ENCODE peak calls at places on chromosomes 4 and X, in seven cellular contexts. Y is SK-N-SH, U is HepG2, T is GM12878, H is GM12891, S is K562, X is H1. O is an unnamed sample.

GRCh38 chrX:68876731-68877130 is 47.9 kb downstream of the EFNB1 start:
- DNase-seq in H (no peak), S (no peak), T (no peak), Y (no peak), X (no peak), U (no peak), O (no peak)

GRCh38 chrX:129523076-129524055 is at the start of gene SMARCA1:
- DNase-seq in T (no peak), Y (peak), S (peak), U (peak), X (no peak), H (peak), O (peak)

GRCh38 chrX:19303216-19303880 is 40.4 kb upstream of the PDHA1 start:
- DNase-seq in U (no peak), T (no peak), H (no peak), Y (no peak), X (no peak), S (no peak), O (no peak)

GRCh38 chr4:24809376-24809775 is 14.0 kb downstream of the SOD3 start:
- DNase-seq in S (peak), H (no peak), U (no peak), Y (no peak), T (no peak), X (no peak), O (no peak)

GRCh38 chr4:37641352-37641751 is 44.8 kb downstream of the RELL1 start:
- DNase-seq in U (no peak), T (no peak), S (no peak), X (no peak), H (no peak), Y (no peak), O (no peak)

GRCh38 chr4:84877051-84877833 is 89.2 kb downstream of the WDFY3 start:
- DNase-seq in H (no peak), T (no peak), Y (no peak), U (no peak), X (no peak), S (no peak), O (no peak)

GRCh38 chrX:37783284-37783683 is 3.4 kb downstream of the CYBB start:
- DNase-seq in Y (no peak), T (no peak), U (no peak), S (no peak), X (no peak), H (no peak), O (no peak)

GRCh38 chrX:7552758-7553157 is 290.2 kb upstream of the VCX start:
- DNase-seq in S (no peak), Y (no peak), U (no peak), H (no peak), T (no peak), X (no peak), O (no peak)

GRCh38 chr4:15303052-15303641 is 124.7 kb upstream of the C1QTNF7 start:
- DNase-seq in H (no peak), Y (no peak), U (peak), T (no peak), X (no peak), S (no peak), O (no peak)

GRCh38 chr4:3045500-3045850 is 28.9 kb downstream of the HTT-AS start:
- DNase-seq in X (no peak), T (no peak), S (peak), H (no peak), U (no peak), Y (no peak), O (no peak)

GRCh38 chr4:3047464-3048286 is 26.7 kb downstream of the HTT-AS start:
- DNase-seq in Y (peak), H (no peak), T (peak), X (peak), S (peak), U (peak), O (no peak)

GRCh38 chr4:3046623-3047022 is 27.7 kb downstream of the HTT-AS start:
- DNase-seq in X (no peak), U (no peak), Y (no peak), S (no peak), T (no peak), H (no peak), O (no peak)

GRCh38 chr4:3044812-3045499 is 29.4 kb downstream of the HTT-AS start:
- DNase-seq in U (no peak), S (no peak), T (no peak), H (no peak), X (no peak), Y (no peak), O (no peak)

GRCh38 chr4:3046149-3046548 is 28.2 kb downstream of the HTT-AS start:
- DNase-seq in U (no peak), T (no peak), X (no peak), Y (no peak), S (no peak), H (no peak), O (no peak)
- TF ChIP-seq TAF1 in U (no peak), T (peak), X (no peak), Y (no peak), S (no peak), H (no peak), O (no peak)

GRCh38 chr4:137534516-137534915 is 2.2 kb upstream of the PCDH18 start:
- DNase-seq in U (no peak), H (no peak), T (no peak), Y (no peak), S (no peak), X (no peak), O (no peak)
- TF ChIP-seq TAF1 in U (no peak), H (no peak), T (no peak), Y (no peak), S (no peak), X (no peak), O (no peak)

DNA sequence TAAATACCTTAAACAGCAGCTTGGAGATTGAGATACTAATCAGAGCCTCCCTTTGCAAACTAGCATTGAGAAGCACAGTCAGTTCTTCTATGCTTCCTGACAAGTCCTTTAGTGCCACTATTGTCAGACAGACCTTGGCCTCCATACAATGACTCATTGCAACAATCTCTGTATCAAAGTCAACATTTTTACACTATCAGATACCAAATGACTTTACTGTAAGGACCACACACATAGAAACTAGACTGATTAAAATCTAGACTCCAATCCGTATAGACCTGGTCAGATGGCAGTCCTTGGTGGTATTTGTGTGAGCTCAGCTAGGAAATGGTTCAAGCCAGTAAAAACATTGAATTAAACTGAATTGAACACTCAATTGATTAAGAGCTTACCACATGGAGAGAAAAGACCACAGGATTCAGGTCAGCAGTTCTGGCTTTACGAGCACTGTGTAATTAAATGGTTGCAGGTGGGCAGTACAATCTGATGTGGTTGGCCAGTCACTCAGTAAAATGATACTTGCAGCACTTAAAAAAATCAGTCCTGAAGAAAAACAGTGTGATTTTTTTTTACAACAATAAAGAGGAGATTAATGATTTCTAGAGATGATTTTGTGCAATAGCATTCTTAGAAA is 549.8 kb upstream of the LCORL start:
- DNase-seq in H (no peak), U (peak), S (no peak), Y (no peak), T (no peak), X (no peak), O (no peak)
- TF ChIP-seq TAF1 in H (no peak), U (no peak), S (no peak), Y (no peak), T (no peak), X (no peak), O (no peak)

DNA sequence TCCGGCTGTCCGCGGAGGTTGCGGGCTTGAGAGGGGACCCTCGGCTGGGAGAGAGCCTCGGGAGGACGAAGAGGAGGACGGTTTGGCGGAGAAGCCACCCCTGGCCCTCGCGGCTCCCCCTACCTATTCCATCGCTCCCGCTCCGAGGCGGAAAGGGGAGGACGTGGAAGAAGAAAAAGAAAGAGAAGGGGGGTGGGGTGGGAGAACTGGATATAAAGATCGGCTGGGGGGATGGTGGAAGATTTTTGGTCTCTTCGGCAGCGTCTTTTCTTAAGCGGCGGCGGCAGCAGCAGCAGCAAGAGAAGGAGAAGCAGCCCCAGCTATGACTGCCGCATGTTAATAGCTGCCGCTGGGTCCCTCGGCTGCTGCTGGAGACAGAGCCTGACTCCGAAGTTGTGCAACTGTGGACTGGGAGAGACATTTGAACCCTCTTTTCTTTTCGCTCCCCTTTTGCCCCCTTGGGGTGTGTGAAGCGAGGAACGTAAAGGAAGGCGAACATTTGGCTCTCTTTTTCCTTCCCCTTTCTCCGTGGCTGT is 933 bp downstream of the ADGRL3 start:
- DNase-seq in T (no peak), Y (peak), X (no peak), S (no peak), U (no peak), H (peak), O (no peak)
- TF ChIP-seq TAF1 in T (no peak), Y (no peak), X (no peak), S (no peak), U (no peak), H (no peak), O (no peak)

GRCh38 chrX:71175531-71175930 is 30.9 kb downstream of the NLGN3 start:
- DNase-seq in Y (no peak), T (no peak), X (no peak), H (no peak), U (no peak), S (no peak), O (no peak)

GRCh38 chrX:71178908-71179307 is 34.3 kb downstream of the NLGN3 start:
- DNase-seq in X (no peak), Y (peak), S (peak), H (no peak), T (peak), U (peak), O (no peak)

GRCh38 chrX:71174795-71175194 is 30.2 kb downstream of the NLGN3 start:
- DNase-seq in U (no peak), H (no peak), T (no peak), Y (no peak), S (no peak), X (no peak), O (no peak)

GRCh38 chrX:71173440-71173839 is 28.8 kb downstream of the NLGN3 start:
- DNase-seq in T (no peak), Y (no peak), X (no peak), H (no peak), S (peak), U (no peak), O (no peak)

GRCh38 chrX:71177327-71177726 is 32.7 kb downstream of the NLGN3 start:
- DNase-seq in H (no peak), T (no peak), X (no peak), U (peak), Y (no peak), S (no peak), O (no peak)
- TF ChIP-seq TAF1 in H (no peak), T (no peak), X (no peak), U (no peak), Y (no peak), S (no peak), O (no peak)

GRCh38 chrX:115330498-115331138 is 41.1 kb downstream of the LUZP4 start:
- DNase-seq in U (peak), H (peak), T (peak), Y (peak), X (no peak), S (peak), O (peak)
- TF ChIP-seq TAF1 in U (no peak), H (no peak), T (no peak), Y (no peak), X (no peak), S (no peak), O (no peak)

DNA sequence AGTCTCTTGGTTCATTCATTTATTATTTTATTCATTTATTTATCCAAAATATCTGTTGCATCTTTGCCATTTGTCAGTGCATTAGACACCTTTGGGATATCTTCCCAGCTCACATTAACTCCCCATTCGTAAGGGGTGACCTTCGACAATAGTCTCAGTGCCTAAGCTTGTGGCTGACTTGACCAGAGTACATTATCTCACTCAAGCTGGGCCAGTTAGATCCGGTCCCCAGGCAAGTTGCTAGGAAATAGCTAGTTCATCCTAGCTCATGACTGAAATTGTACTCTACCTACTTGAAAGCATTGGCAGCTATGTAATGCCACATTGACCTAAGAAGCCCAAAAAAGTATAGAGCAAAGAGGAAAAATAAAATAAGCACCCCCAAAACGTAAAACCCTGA is 165.3 kb downstream of the FBXO8 start:
- DNase-seq in X (no peak), T (no peak), Y (peak), S (peak), U (no peak), H (no peak), O (no peak)
- TF ChIP-seq TAF1 in X (no peak), T (no peak), Y (no peak), S (no peak), U (no peak), H (no peak), O (no peak)

DNA sequence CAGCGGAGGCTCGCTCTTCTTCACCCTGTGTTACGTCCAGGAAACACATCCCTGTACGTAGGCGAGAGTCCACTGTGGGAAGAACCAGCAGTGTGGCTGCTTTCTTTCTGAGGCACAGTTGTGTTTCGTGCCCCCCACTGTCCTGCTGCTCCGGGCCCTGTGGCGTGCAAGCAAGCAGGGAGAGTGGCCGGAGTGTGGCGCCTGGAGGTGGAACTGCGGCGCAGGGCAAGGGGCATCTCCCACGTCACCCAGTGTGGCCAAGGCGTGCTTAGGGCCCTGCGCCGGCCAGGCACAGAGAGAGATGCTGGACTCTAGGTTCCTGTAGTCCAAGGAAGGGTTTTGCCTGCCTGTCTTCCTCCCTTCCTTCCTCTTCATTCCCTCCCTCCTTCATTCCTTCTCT is 13.3 kb upstream of the PSAPL1 start:
- DNase-seq in U (no peak), X (no peak), H (no peak), Y (no peak), T (no peak), S (no peak), O (no peak)
- TF ChIP-seq TAF1 in U (no peak), X (no peak), H (no peak), Y (no peak), T (no peak), S (no peak), O (no peak)

DNA sequence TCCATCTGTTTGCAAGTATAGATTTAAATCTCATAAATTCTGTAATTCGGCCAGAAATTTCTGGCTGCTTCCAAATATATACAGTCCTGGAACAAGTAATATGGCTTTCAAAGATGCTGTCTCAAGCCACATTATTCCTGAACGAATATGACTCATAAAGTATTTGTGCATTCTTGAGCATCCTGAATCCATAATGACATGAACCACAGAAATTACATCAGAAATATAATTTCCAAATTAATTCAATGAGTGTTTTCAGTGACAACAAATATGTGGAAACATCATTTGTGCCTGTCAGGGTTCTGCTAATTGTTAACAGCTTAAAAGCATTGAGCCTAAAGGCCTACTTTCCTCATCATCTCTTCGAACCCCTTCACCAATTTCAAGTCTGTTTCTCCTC is 141.0 kb upstream of the HPGD start:
- DNase-seq in T (no peak), Y (no peak), S (no peak), H (no peak), X (no peak), U (no peak), O (no peak)
- TF ChIP-seq TAF1 in T (no peak), Y (no peak), S (no peak), H (no peak), X (no peak), U (no peak), O (no peak)

O was measured in GM12892.